ENCODE peak calls at places on chromosomes 13 and 19, in seven cellular contexts. One of them, this sample, is unnamed.

GRCh38 chr13:112879283-112879833 is 89.7 kb upstream of the MCF2L start:
- DNase-seq in upper lobe of right lung: no peak
- DNase-seq in lower lobe of right lung: peak
- DNase-seq in stomach: no peak
- DNase-seq in GM23338: no peak
- DNase-seq in body of pancreas: no peak
- DNase-seq in fibroblast of lung: peak
- DNase-seq in this sample: no peak

GRCh38 chr13:91318886-91319285 is 28.6 kb upstream of the MIR17HG start:
- DNase-seq in GM23338: no peak
- DNase-seq in upper lobe of right lung: no peak
- DNase-seq in body of pancreas: no peak
- DNase-seq in lower lobe of right lung: no peak
- DNase-seq in fibroblast of lung: no peak
- DNase-seq in stomach: no peak
- DNase-seq in this sample: no peak

GRCh38 chr19:18097993-18098890 is 664 bp downstream of the MAST3 start:
- DNase-seq in GM23338: no peak
- DNase-seq in fibroblast of lung: no peak
- DNase-seq in body of pancreas: no peak
- DNase-seq in stomach: no peak
- DNase-seq in lower lobe of right lung: no peak
- DNase-seq in upper lobe of right lung: no peak
- DNase-seq in this sample: no peak

GRCh38 chr19:9934132-9934950 is 2.0 kb downstream of the OLFM2 start:
- DNase-seq in lower lobe of right lung: peak
- DNase-seq in upper lobe of right lung: peak
- DNase-seq in stomach: peak
- DNase-seq in GM23338: peak
- DNase-seq in fibroblast of lung: no peak
- DNase-seq in body of pancreas: peak
- DNase-seq in this sample: peak

GRCh38 chr19:28010656-28011055 is 1202.3 kb downstream of the UQCRFS1 start:
- DNase-seq in lower lobe of right lung: no peak
- DNase-seq in fibroblast of lung: peak
- DNase-seq in stomach: peak
- DNase-seq in upper lobe of right lung: no peak
- DNase-seq in body of pancreas: peak
- DNase-seq in GM23338: no peak
- DNase-seq in this sample: no peak

GRCh38 chr13:38879278-38879677 is 111.4 kb downstream of the STOML3 start:
- DNase-seq in GM23338: no peak
- DNase-seq in lower lobe of right lung: no peak
- DNase-seq in stomach: no peak
- DNase-seq in upper lobe of right lung: no peak
- DNase-seq in fibroblast of lung: peak
- DNase-seq in body of pancreas: no peak
- DNase-seq in this sample: no peak

GRCh38 chr13:75666646-75667351 is 30.7 kb downstream of the LMO7 start:
- DNase-seq in lower lobe of right lung: no peak
- DNase-seq in GM23338: peak
- DNase-seq in fibroblast of lung: peak
- DNase-seq in body of pancreas: no peak
- DNase-seq in upper lobe of right lung: no peak
- DNase-seq in stomach: no peak
- DNase-seq in this sample: no peak

GRCh38 chr13:84605927-84606326 is 723.7 kb upstream of the SLITRK1 start:
- DNase-seq in fibroblast of lung: no peak
- DNase-seq in stomach: no peak
- DNase-seq in upper lobe of right lung: no peak
- DNase-seq in body of pancreas: no peak
- DNase-seq in lower lobe of right lung: no peak
- DNase-seq in GM23338: peak
- DNase-seq in this sample: no peak

GRCh38 chr13:27826379-27827353 is 34.4 kb downstream of the GSX1 start:
- DNase-seq in lower lobe of right lung: peak
- DNase-seq in body of pancreas: peak
- DNase-seq in stomach: peak
- DNase-seq in upper lobe of right lung: peak
- DNase-seq in GM23338: peak
- DNase-seq in fibroblast of lung: peak
- DNase-seq in this sample: peak

GRCh38 chr13:88085036-88085435 is 413.9 kb downstream of the SLITRK5 start:
- DNase-seq in upper lobe of right lung: no peak
- DNase-seq in lower lobe of right lung: no peak
- DNase-seq in body of pancreas: no peak
- DNase-seq in fibroblast of lung: peak
- DNase-seq in stomach: no peak
- DNase-seq in GM23338: no peak
- DNase-seq in this sample: no peak

DNA sequence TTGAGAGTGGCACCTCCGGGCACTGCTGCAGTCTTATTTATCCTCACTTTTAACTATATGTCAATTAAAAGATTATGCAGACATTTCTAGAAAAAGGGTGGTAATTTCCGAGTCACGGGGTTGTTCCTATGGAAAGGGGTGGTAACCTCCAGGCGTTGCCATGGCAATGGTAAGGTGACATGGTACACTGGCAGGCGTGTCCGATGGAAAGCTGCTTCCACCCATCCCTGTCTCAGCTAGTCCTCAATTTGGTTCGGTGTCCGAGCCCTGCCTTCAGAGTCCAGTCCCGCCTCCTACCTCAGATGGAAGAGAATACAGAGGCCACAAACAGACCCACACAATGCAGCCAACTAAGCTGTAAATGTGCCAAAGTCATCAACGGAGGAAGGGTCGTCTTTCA is 72.6 kb upstream of the C13orf46 start:
- DNase-seq in stomach: no peak
- DNase-seq in upper lobe of right lung: no peak
- DNase-seq in GM23338: no peak
- DNase-seq in body of pancreas: no peak
- DNase-seq in fibroblast of lung: no peak
- DNase-seq in lower lobe of right lung: no peak
- DNase-seq in this sample: no peak
- H3K4me3 ChIP-seq in stomach: no peak
- H3K4me3 ChIP-seq in upper lobe of right lung: no peak
- H3K4me3 ChIP-seq in GM23338: no peak
- H3K4me3 ChIP-seq in body of pancreas: no peak
- H3K4me3 ChIP-seq in fibroblast of lung: no peak
- H3K4me3 ChIP-seq in lower lobe of right lung: no peak
- H3K4me3 ChIP-seq in this sample: no peak

GRCh38 chr13:23995283-23996073 is 98.2 kb upstream of the C1QTNF9B start:
- DNase-seq in GM23338: no peak
- DNase-seq in upper lobe of right lung: no peak
- DNase-seq in lower lobe of right lung: no peak
- DNase-seq in body of pancreas: no peak
- DNase-seq in stomach: no peak
- DNase-seq in fibroblast of lung: peak
- DNase-seq in this sample: no peak
- H3K27ac ChIP-seq in GM23338: no peak
- H3K27ac ChIP-seq in upper lobe of right lung: peak
- H3K27ac ChIP-seq in lower lobe of right lung: peak
- H3K27ac ChIP-seq in body of pancreas: no peak
- H3K27ac ChIP-seq in stomach: no peak
- H3K27ac ChIP-seq in fibroblast of lung: no peak
- H3K27ac ChIP-seq in this sample: no peak

DNA sequence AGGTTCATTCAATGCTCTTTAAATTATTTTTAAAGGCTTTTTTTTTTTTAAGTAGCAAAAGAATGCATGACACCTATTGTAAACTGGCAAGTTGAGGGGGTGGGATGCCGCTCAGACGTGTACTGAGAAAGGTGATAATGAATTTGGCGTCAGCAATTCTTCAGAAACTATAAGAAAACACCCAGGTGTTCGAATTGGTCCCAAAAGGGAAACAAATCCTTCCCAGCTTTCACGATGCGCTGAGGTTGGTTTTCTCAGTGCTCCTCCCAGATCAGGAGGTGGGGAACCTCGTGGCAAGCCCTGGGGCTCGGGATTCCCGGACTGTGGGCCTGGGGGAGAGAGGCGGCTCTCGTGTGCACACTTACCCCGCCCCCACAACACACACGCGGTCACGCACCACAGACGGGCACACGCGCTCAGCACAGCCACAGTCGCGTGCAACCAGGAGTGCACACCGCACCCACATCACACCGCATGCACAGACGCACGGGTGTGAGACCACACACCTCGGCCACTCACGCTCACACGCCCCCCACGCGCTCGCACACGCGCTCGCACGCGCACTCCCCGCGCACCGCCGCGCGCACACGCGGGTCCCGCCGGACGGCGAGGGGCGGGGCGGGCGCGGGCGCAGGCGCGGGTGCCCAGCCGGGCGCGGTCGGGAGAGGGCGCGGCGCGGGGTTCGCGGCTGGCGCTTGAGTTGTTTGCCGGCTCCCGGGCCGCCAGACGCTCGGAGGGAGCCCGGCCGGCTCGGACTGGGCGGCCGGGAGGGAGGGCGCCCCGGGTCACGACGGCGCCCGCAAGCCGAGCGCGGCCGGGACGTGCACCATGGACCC is at the start of gene FAM124A:
- DNase-seq in fibroblast of lung: peak
- DNase-seq in upper lobe of right lung: peak
- DNase-seq in body of pancreas: peak
- DNase-seq in lower lobe of right lung: peak
- DNase-seq in GM23338: peak
- DNase-seq in stomach: peak
- DNase-seq in this sample: peak
- TF ChIP-seq CTCF in fibroblast of lung: no peak
- TF ChIP-seq CTCF in upper lobe of right lung: no peak
- TF ChIP-seq CTCF in body of pancreas: peak
- TF ChIP-seq CTCF in lower lobe of right lung: no peak
- TF ChIP-seq CTCF in GM23338: no peak
- TF ChIP-seq CTCF in stomach: peak
- TF ChIP-seq CTCF in this sample: peak

GRCh38 chr13:114130131-114130707 is 2.2 kb downstream of the RASA3 start:
- DNase-seq in upper lobe of right lung: no peak
- DNase-seq in GM23338: no peak
- DNase-seq in fibroblast of lung: no peak
- DNase-seq in stomach: no peak
- DNase-seq in body of pancreas: no peak
- DNase-seq in lower lobe of right lung: peak
- DNase-seq in this sample: peak

GRCh38 chr13:114127473-114128347 is 4.7 kb downstream of the RASA3 start:
- DNase-seq in body of pancreas: no peak
- DNase-seq in GM23338: no peak
- DNase-seq in stomach: no peak
- DNase-seq in upper lobe of right lung: no peak
- DNase-seq in lower lobe of right lung: no peak
- DNase-seq in fibroblast of lung: no peak
- DNase-seq in this sample: no peak

GRCh38 chr13:114129649-114130062 is 2.8 kb downstream of the RASA3 start:
- DNase-seq in upper lobe of right lung: no peak
- DNase-seq in body of pancreas: no peak
- DNase-seq in stomach: no peak
- DNase-seq in lower lobe of right lung: no peak
- DNase-seq in GM23338: no peak
- DNase-seq in fibroblast of lung: no peak
- DNase-seq in this sample: no peak

GRCh38 chr13:114128348-114128623 is 4.1 kb downstream of the RASA3 start:
- DNase-seq in body of pancreas: no peak
- DNase-seq in stomach: no peak
- DNase-seq in fibroblast of lung: no peak
- DNase-seq in upper lobe of right lung: no peak
- DNase-seq in lower lobe of right lung: peak
- DNase-seq in GM23338: no peak
- DNase-seq in this sample: no peak

GRCh38 chr13:114128624-114129522 is 3.5 kb downstream of the RASA3 start:
- DNase-seq in lower lobe of right lung: peak
- DNase-seq in fibroblast of lung: peak
- DNase-seq in GM23338: no peak
- DNase-seq in upper lobe of right lung: peak
- DNase-seq in body of pancreas: peak
- DNase-seq in stomach: peak
- DNase-seq in this sample: no peak
- H3K4me3 ChIP-seq in lower lobe of right lung: peak
- H3K4me3 ChIP-seq in fibroblast of lung: peak
- H3K4me3 ChIP-seq in GM23338: no peak
- H3K4me3 ChIP-seq in upper lobe of right lung: peak
- H3K4me3 ChIP-seq in body of pancreas: no peak
- H3K4me3 ChIP-seq in stomach: peak
- H3K4me3 ChIP-seq in this sample: no peak

DNA sequence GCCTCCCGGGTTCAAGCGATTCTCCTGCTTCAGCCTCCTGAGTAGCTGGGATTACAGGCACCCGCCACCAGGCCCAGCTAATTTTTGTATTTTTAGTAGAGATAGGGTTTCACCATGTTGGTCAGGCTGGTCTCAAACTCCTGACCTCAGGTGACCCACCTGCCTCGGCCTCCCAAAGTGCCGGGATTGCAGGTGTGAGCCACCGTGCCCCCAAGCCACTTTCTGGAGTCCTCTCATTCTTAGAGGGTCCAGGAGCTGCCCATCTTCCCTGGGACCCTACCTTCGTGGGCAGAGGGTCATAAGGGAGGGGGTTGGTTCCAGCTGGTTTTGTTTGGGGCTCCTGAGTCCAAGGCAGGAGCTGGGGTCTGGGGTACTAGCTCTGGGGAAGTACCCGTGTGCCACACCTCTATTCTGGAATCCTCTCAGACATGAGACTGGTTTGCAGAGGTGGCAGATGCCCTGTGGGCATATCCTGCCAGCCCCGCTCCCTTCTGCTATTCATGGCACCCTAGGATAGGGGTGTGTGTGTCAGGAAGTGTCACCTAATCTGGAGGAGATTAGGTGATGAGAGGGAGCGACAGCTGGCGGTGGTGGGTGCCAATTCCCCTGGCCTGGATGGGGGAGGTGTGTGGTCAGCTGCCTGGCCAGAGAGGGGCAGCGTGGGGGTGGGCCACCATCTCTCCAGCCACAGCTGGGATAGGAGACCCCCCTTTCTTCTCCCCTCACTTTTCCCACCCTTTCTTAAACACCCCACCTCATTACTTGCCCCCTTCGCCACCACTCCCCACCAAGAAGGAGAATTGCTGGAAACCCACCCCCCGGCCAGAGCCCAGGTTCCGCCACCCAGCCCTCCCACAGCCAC is 2.1 kb downstream of the PRMT1 start:
- DNase-seq in stomach: no peak
- DNase-seq in lower lobe of right lung: no peak
- DNase-seq in upper lobe of right lung: no peak
- DNase-seq in fibroblast of lung: no peak
- DNase-seq in body of pancreas: no peak
- DNase-seq in GM23338: no peak
- DNase-seq in this sample: no peak
- H3K27ac ChIP-seq in stomach: peak
- H3K27ac ChIP-seq in lower lobe of right lung: peak
- H3K27ac ChIP-seq in upper lobe of right lung: no peak
- H3K27ac ChIP-seq in fibroblast of lung: no peak
- H3K27ac ChIP-seq in body of pancreas: peak
- H3K27ac ChIP-seq in GM23338: peak
- H3K27ac ChIP-seq in this sample: peak

DNA sequence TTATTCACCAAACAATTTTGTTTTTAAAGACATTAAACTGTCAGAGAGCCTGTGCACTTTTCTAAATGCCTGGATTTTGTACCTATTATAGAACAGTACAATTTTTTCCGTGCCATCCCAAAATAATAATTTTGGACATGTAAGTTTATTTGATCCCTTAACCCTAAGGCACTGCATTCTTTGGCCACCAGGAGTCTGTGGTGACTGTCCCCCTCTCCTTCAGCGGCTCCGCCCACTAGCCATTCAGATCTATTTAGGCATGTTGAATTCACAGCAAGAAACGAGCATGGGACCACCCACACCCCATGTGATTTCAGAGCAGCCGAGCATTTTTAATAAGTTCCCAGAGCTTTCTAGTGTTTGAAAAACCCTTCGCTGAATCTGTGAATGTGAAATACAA is 567.5 kb downstream of the MYO16 start:
- DNase-seq in fibroblast of lung: no peak
- DNase-seq in upper lobe of right lung: no peak
- DNase-seq in body of pancreas: no peak
- DNase-seq in lower lobe of right lung: no peak
- DNase-seq in GM23338: peak
- DNase-seq in stomach: no peak
- DNase-seq in this sample: peak
- TF ChIP-seq CTCF in fibroblast of lung: no peak
- TF ChIP-seq CTCF in upper lobe of right lung: no peak
- TF ChIP-seq CTCF in body of pancreas: no peak
- TF ChIP-seq CTCF in lower lobe of right lung: no peak
- TF ChIP-seq CTCF in GM23338: peak
- TF ChIP-seq CTCF in stomach: no peak
- TF ChIP-seq CTCF in this sample: peak